ENCODE peak calls at places on chromosomes 4 and X, in eight cellular contexts. R is lower leg skin, W is K562, E is cardiac muscle cell, X is neural crest cell, B is suprapubic skin, P is AG09319, J is Peyer's patch. M is an unnamed sample.

GRCh38 chr4:167826281-167826680 is 266.1 kb upstream of the ANXA10 start:
- DNase-seq in B (no peak), J (no peak), R (no peak), P (no peak), X (no peak), W (no peak), E (peak; percentile 60), M (no peak)

GRCh38 chr4:38313999-38314561 is 349.9 kb upstream of the KLF3 start:
- DNase-seq in X (no peak), J (no peak), R (no peak), W (peak; percentile 13), E (peak; percentile 75), P (no peak), B (no peak), M (no peak)

GRCh38 chr4:180164799-180165198 is 2078.4 kb upstream of the TENM3 start:
- DNase-seq in R (no peak), B (no peak), P (peak; percentile 27), E (no peak), W (no peak), X (no peak), J (no peak), M (no peak)

GRCh38 chrX:114162068-114162735 is 421.7 kb upstream of the HTR2C start:
- DNase-seq in J (no peak), E (no peak), X (peak; percentile 10), R (no peak), B (no peak), W (no peak), P (no peak), M (no peak)

GRCh38 chr4:37964734-37965457 is 4.7 kb downstream of the PTTG2 start:
- DNase-seq in W (no peak), B (no peak), J (no peak), X (no peak), R (no peak), P (no peak), E (no peak), M (no peak)

GRCh38 chrX:123976671-123977316 is 15.3 kb downstream of the STAG2 start:
- DNase-seq in W (no peak), R (no peak), P (no peak), X (no peak), J (no peak), E (peak; percentile 62), B (no peak), M (no peak)

GRCh38 chr4:66590488-66591215 is 920.4 kb upstream of the EPHA5 start:
- DNase-seq in B (no peak), R (no peak), E (peak; percentile 50), X (no peak), J (no peak), P (no peak), W (no peak), M (no peak)

GRCh38 chr4:1309261-1310010 is 19.7 kb downstream of the MAEA start:
- DNase-seq in E (peak; percentile 97), P (peak; percentile 83), B (peak; percentile 92), W (peak; percentile 88), R (peak; percentile 96), X (peak; percentile 79), J (peak; percentile 69), M (peak; percentile 71)

GRCh38 chr4:101346562-101347266 is 612 bp downstream of the PPP3CA start:
- DNase-seq in J (peak; percentile 66), X (peak; percentile 48), P (no peak), R (peak; percentile 89), B (peak; percentile 89), W (peak; percentile 26), E (peak; percentile 82), M (peak; percentile 77)

GRCh38 chrX:56793533-56794320 is 64.7 kb downstream of the NBDY start:
- DNase-seq in E (no peak), W (no peak), P (no peak), J (peak; percentile 9), X (no peak), B (peak; percentile 38), R (no peak), M (no peak)

GRCh38 chr4:25862411-25863346 is at the start of gene SEL1L3:
- DNase-seq in R (peak; percentile 86), W (peak; percentile 93), P (no peak), B (no peak), E (peak; percentile 38), X (no peak), J (peak; percentile 80), M (no peak)

GRCh38 chr4:76209876-76210275 is 3.7 kb downstream of the SCARB2 start:
- DNase-seq in J (no peak), B (no peak), W (no peak), X (no peak), E (no peak), R (no peak), P (no peak), M (no peak)

GRCh38 chrX:19721726-19722370 is 165.6 kb downstream of the SH3KBP1 start:
- DNase-seq in R (no peak), B (no peak), J (no peak), X (no peak), P (peak; percentile 20), E (no peak), W (no peak), M (no peak)

GRCh38 chr4:150117094-150117493 is 38.8 kb downstream of the DCLK2 start:
- DNase-seq in E (peak; percentile 50), J (no peak), B (no peak), R (no peak), P (no peak), X (no peak), W (no peak), M (no peak)

GRCh38 chrX:153492153-153492454 is 2.7 kb upstream of the BGN start:
- DNase-seq in X (no peak), W (no peak), P (no peak), B (no peak), E (no peak), R (no peak), J (no peak), M (no peak)

GRCh38 chrX:6432211-6432610 is 102.7 kb downstream of the VCX3A start:
- DNase-seq in B (no peak), X (no peak), W (no peak), J (no peak), E (no peak), R (no peak), P (no peak), M (no peak)

GRCh38 chr4:14403132-14403531 is 599.1 kb upstream of the CPEB2 start:
- DNase-seq in X (no peak), P (no peak), E (no peak), R (no peak), J (no peak), W (no peak), B (no peak), M (no peak)

DNA sequence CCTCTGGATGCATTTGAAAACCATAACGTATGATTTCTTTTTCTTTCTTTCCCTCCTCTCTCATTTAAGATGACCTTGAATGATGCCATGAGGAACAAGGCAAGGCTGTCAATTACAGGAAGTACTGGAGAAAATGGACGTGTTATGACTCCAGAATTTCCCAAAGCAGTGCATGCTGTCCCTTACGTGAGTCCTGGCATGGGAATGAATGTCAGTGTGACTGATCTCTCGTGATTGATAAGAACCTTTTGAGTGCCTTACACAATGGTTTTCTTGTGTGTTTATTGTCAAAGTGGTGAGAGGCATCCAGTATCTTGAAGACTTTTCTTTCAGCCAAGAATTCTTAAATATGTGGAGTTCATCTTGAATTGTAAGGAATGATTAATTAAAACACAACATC is 142.8 kb downstream of the GRIA2 start:
- DNase-seq in R (no peak), W (no peak), B (no peak), X (no peak), P (no peak), J (no peak), E (no peak), M (no peak)
- TF ChIP-seq CTCF in R (no peak), W (no peak), B (no peak), X (no peak), P (no peak), J (no peak), E (no peak), M (no peak)

DNA sequence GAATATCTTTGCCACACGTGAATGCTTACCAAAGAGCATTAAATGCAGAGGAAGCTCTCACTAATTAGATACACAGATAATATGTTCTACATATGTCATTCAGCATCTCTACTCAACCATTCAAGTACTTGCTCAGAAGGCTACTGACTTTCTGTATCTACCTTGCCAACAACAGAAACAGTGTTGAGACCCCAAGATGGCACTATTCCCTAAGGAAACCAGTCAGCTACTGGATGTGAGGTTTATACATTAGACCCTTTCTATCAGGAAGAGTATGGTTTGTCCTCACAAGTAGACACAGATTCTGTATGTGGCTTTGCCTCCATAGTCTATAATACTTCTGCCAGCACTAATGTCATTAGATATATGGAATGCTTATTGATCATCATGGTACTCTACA is 443.9 kb upstream of the INTU start:
- DNase-seq in X (no peak), B (no peak), E (peak; percentile 47), J (no peak), P (no peak), R (no peak), W (no peak), M (no peak)
- TF ChIP-seq CTCF in X (no peak), B (no peak), E (no peak), J (no peak), P (peak; percentile 1), R (no peak), W (no peak), M (peak; percentile 20)

DNA sequence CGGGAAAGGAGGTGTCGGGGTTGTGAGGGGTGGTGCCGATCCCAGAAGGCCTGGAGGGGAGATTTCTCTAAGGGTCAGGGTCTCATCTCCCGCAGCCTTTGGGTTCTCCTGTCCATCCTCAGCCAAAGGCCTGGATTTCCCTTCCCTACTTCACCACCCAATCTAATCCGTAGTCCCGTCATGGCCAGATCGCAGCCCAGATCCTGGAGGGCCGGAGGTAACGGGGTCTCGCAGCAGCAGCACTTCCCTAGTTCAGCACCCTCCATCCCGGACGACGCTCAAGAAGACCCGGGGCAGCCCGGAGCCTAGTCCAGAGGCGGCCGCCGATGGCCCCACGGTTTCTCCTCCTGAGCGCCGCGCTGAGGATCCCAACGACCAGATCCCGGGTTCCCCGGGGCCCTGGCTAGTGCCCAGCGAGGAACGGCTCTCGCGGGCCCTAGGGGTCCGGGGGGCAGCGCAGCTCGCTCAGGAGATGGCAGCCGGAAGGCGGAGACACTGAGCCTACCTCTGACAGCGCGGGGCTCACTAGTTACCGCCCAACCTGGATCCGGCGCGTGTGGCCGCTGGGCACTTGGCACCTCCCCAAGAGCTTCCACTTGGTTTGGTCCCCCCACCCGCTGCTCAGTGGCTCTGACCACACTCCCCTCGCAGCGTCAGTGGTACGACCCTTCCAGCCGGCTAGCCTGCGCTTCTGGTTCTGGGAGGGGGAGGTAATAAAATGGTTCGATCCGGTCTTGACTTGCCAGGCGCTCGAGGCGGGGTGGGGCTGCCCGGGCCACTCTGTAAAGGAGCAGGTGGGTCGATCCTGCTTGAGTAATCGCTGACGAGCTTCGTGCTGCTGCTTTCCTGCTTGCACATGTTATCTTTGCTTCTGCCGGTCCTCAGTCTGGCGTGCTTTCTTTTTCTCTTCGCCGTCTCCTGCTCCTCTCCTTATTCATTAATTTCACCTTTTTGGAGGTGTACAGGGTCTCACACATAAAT is 3.6 kb downstream of the MAGIX start:
- DNase-seq in E (peak; percentile 76), P (no peak), J (peak; percentile 73), B (peak; percentile 87), R (peak; percentile 95), X (peak; percentile 30), W (peak; percentile 49), M (peak; percentile 85)
- TF ChIP-seq CTCF in E (no peak), P (no peak), J (peak; percentile 41), B (no peak), R (no peak), X (peak; percentile 24), W (no peak), M (no peak)

DNA sequence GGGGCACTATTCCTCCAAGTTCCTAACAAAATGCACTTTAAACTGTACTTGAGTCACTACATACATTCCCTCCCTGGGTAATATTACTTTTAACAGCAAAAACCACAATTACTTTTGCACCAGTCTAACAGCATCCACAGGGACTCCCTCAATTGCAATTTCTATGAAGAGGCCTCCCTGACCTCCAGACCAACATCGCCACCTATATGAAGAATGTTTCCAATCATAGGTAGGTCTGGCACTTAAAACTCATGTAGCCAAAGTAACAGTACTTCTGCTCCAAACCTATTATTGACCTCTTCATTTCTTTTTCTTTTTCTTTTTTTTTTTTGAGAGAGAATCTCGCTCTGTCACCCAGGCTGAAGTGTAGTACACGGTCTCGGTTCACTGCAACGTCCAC is 15.6 kb downstream of the NR3C2 start:
- DNase-seq in B (no peak), J (no peak), E (no peak), P (no peak), W (no peak), X (no peak), R (no peak), M (no peak)
- TF ChIP-seq CTCF in B (no peak), J (no peak), E (no peak), P (no peak), W (no peak), X (no peak), R (no peak), M (no peak)

M was measured in ascending aorta.